ENCODE peak calls at places on chromosomes 11 and 22, in four cellular contexts. Q, A, T and O are unnamed samples.

GRCh38 chr22:40055143-40055926 is 60.6 kb downstream of the FAM83F start:
- DNase-seq in T (peak; percentile 59), Q (no peak), A (no peak), O (no peak)

GRCh38 chr22:32325416-32325801 is 32.3 kb upstream of the RFPL3 start:
- DNase-seq in Q (no peak), A (no peak), T (no peak), O (no peak)

GRCh38 chr11:79076526-79077115 is 364.2 kb downstream of the TENM4 start:
- DNase-seq in A (no peak), T (peak; percentile 23), Q (no peak), O (no peak)

GRCh38 chr11:2701230-2701629 is 1.4 kb upstream of the KCNQ1OT1 start:
- DNase-seq in A (peak; percentile 26), T (no peak), Q (no peak), O (no peak)

GRCh38 chr11:705646-706438 is at the start of gene EPS8L2:
- DNase-seq in A (peak; percentile 81), Q (no peak), T (peak; percentile 35), O (no peak)

GRCh38 chr11:8871283-8871775 is 39.7 kb upstream of the AKIP1 start:
- DNase-seq in A (no peak), T (peak; percentile 41), Q (peak; percentile 92), O (no peak)

GRCh38 chr11:125402436-125402835 is 93.6 kb downstream of the FEZ1 start:
- DNase-seq in T (peak; percentile 15), Q (no peak), A (no peak), O (no peak)

GRCh38 chr11:94635072-94635471 is 67.9 kb downstream of the PIWIL4 start:
- DNase-seq in A (no peak), Q (no peak), T (no peak), O (no peak)

GRCh38 chr11:1052133-1053011 is 15.9 kb upstream of the MUC6 start:
- DNase-seq in Q (no peak), A (peak; percentile 63), T (no peak), O (no peak)

GRCh38 chr22:37566329-37566837 is 6.1 kb downstream of the CDC42EP1 start:
- DNase-seq in T (no peak), A (no peak), Q (no peak), O (no peak)

GRCh38 chr22:28442951-28443876 is 236.4 kb downstream of the TTC28 start:
- DNase-seq in T (peak; percentile 43), Q (no peak), A (peak; percentile 52), O (peak; percentile 15)

GRCh38 chr11:103849366-103849765 is 187.1 kb upstream of the DDI1 start:
- DNase-seq in T (no peak), A (no peak), Q (no peak), O (no peak)

GRCh38 chr11:122681731-122682130 is 26.2 kb downstream of the UBASH3B start:
- DNase-seq in Q (no peak), A (no peak), T (no peak), O (no peak)
- TF ChIP-seq CTCF in Q (no peak), A (no peak), T (no peak), O (no peak)

GRCh38 chr11:69514771-69515170 is 33.3 kb downstream of the LINC01488 start:
- DNase-seq in Q (no peak), T (no peak), A (no peak), O (no peak)
- TF ChIP-seq CTCF in Q (no peak), T (no peak), A (no peak), O (no peak)

DNA sequence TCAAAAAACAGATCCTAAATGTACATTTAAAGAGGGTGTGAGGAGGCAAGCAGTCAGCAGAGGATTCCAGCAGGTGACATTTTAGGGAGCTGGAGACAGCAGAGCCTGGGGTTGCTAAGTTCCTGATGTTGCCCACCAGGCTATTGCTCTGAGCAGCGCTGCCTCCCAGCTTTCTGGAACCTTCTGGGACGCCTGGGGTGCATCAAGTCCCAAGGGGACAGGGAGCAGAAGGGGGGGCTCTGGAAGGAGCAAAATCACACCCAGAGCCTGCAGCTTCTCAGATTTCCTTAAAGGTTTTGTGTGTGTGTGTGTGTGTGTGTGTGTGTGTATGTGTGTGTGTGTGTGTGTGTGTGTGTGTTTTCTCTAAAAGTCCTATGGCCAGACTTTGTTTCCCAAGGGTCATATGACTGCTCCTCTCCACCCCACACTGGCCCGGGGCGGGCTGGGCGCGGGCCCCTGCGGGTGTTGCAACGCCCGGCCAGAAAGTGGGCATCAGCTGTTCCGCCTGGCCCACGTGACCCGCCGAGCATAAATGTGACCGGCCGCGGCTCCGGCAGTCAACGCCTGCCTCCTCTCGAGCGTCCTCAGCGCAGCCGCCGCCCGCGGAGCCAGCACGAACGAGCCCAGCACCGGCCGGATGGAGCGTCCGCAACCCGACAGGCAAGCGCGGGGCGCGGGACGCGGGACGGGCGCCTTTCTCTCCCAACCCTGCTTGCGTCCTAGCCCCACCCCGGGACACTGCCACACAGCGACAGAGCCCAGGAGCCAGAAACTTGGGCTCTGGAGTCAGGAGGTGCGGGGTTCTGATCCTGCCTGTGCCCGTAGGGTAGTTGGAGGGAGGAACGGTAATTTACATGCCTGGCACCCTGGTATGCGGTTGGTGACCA is at the start of gene HMOX1:
- DNase-seq in A (peak; percentile 80), Q (peak; percentile 20), T (peak; percentile 61), O (peak; percentile 58)
- TF ChIP-seq CTCF in A (peak; percentile 32), Q (no peak), T (peak; percentile 15), O (no peak)

GRCh38 chr11:7512525-7513209 is 1.1 kb upstream of the PPFIBP2 start:
- DNase-seq in T (no peak), A (no peak), Q (no peak), O (no peak)
- TF ChIP-seq CTCF in T (peak; percentile 6), A (no peak), Q (no peak), O (no peak)

GRCh38 chr11:120182357-120182756 is 28.5 kb upstream of the OAF start:
- DNase-seq in T (no peak), Q (no peak), A (no peak), O (peak; percentile 8)

GRCh38 chr11:120183701-120184141 is 27.1 kb upstream of the OAF start:
- DNase-seq in T (no peak), Q (no peak), A (no peak), O (peak; percentile 5)

GRCh38 chr11:120181446-120181992 is 29.3 kb upstream of the OAF start:
- DNase-seq in A (no peak), T (no peak), Q (no peak), O (no peak)

GRCh38 chr11:120184371-120184945 is 26.4 kb upstream of the OAF start:
- DNase-seq in T (no peak), Q (no peak), A (no peak), O (peak; percentile 4)

GRCh38 chr11:120182790-120183491 is 27.9 kb upstream of the OAF start:
- DNase-seq in Q (no peak), T (peak; percentile 33), A (no peak), O (peak; percentile 23)
- TF ChIP-seq CTCF in Q (peak; percentile 56), T (peak; percentile 74), A (peak; percentile 32), O (peak; percentile 58)

GRCh38 chr11:35799655-35800054 is 137.1 kb downstream of the TRIM44 start:
- DNase-seq in T (no peak), Q (no peak), A (no peak), O (no peak)
- TF ChIP-seq CTCF in T (peak; percentile 11), Q (no peak), A (peak; percentile 6), O (peak; percentile 15)